ENCODE peak calls at places on chromosome 15, in eight cellular contexts. One of them, this sample, is unnamed.

GRCh38 chr15:50879016-50879415 is 29.5 kb upstream of the AP4E1 start:
- DNase-seq in heart left ventricle: no peak
- DNase-seq in HCT116: no peak
- DNase-seq in prostate gland: no peak
- DNase-seq in kidney: no peak
- DNase-seq in hepatocyte: no peak
- DNase-seq in ovary: no peak
- DNase-seq in psoas muscle: no peak
- DNase-seq in this sample: no peak

GRCh38 chr15:68767833-68768232 is 52.9 kb downstream of the ANP32A start:
- DNase-seq in heart left ventricle: no peak
- DNase-seq in HCT116: no peak
- DNase-seq in prostate gland: no peak
- DNase-seq in kidney: no peak
- DNase-seq in hepatocyte: no peak
- DNase-seq in ovary: no peak
- DNase-seq in psoas muscle: no peak
- DNase-seq in this sample: no peak

GRCh38 chr15:42447599-42447998 is 43.3 kb downstream of the ZNF106 start:
- DNase-seq in heart left ventricle: no peak
- DNase-seq in HCT116: no peak
- DNase-seq in prostate gland: no peak
- DNase-seq in kidney: no peak
- DNase-seq in hepatocyte: no peak
- DNase-seq in ovary: no peak
- DNase-seq in psoas muscle: no peak
- DNase-seq in this sample: no peak

GRCh38 chr15:51025454-51025846 is 69.3 kb downstream of the TNFAIP8L3 start:
- DNase-seq in heart left ventricle: no peak
- DNase-seq in HCT116: no peak
- DNase-seq in prostate gland: no peak
- DNase-seq in kidney: no peak
- DNase-seq in hepatocyte: no peak
- DNase-seq in ovary: no peak
- DNase-seq in psoas muscle: no peak
- DNase-seq in this sample: no peak

GRCh38 chr15:99614749-99615288 is 49.0 kb downstream of the MEF2A start:
- DNase-seq in heart left ventricle: no peak
- DNase-seq in HCT116: no peak
- DNase-seq in prostate gland: no peak
- DNase-seq in kidney: no peak
- DNase-seq in hepatocyte: no peak
- DNase-seq in ovary: no peak
- DNase-seq in psoas muscle: no peak
- DNase-seq in this sample: no peak

GRCh38 chr15:98442379-98442833 is 205.9 kb upstream of the IGF1R start:
- DNase-seq in heart left ventricle: no peak
- DNase-seq in HCT116: peak; percentile 57
- DNase-seq in prostate gland: peak; percentile 74
- DNase-seq in kidney: no peak
- DNase-seq in hepatocyte: peak; percentile 87
- DNase-seq in ovary: peak; percentile 34
- DNase-seq in psoas muscle: no peak
- DNase-seq in this sample: peak; percentile 66

GRCh38 chr15:31347067-31347975 is 20.7 kb downstream of the KLF13 start:
- DNase-seq in heart left ventricle: peak; percentile 30
- DNase-seq in HCT116: no peak
- DNase-seq in prostate gland: no peak
- DNase-seq in kidney: no peak
- DNase-seq in hepatocyte: no peak
- DNase-seq in ovary: no peak
- DNase-seq in psoas muscle: no peak
- DNase-seq in this sample: peak; percentile 45

GRCh38 chr15:61205427-61205826 is 23.7 kb downstream of the RORA start:
- DNase-seq in heart left ventricle: no peak
- DNase-seq in HCT116: no peak
- DNase-seq in prostate gland: no peak
- DNase-seq in kidney: no peak
- DNase-seq in hepatocyte: no peak
- DNase-seq in ovary: peak; percentile 21
- DNase-seq in psoas muscle: no peak
- DNase-seq in this sample: no peak

GRCh38 chr15:95469601-95470000 is 860.9 kb upstream of the NR2F2 start:
- DNase-seq in heart left ventricle: no peak
- DNase-seq in HCT116: no peak
- DNase-seq in prostate gland: no peak
- DNase-seq in kidney: no peak
- DNase-seq in hepatocyte: no peak
- DNase-seq in ovary: no peak
- DNase-seq in psoas muscle: no peak
- DNase-seq in this sample: no peak

GRCh38 chr15:89068325-89068784 is 19.9 kb upstream of the ABHD2 start:
- DNase-seq in heart left ventricle: peak; percentile 46
- DNase-seq in HCT116: no peak
- DNase-seq in prostate gland: no peak
- DNase-seq in kidney: no peak
- DNase-seq in hepatocyte: no peak
- DNase-seq in ovary: peak; percentile 54
- DNase-seq in psoas muscle: no peak
- DNase-seq in this sample: no peak

GRCh38 chr15:44275431-44275830 is 13.1 kb upstream of the GOLM2 start:
- DNase-seq in heart left ventricle: no peak
- DNase-seq in HCT116: no peak
- DNase-seq in prostate gland: no peak
- DNase-seq in kidney: no peak
- DNase-seq in hepatocyte: no peak
- DNase-seq in ovary: no peak
- DNase-seq in psoas muscle: no peak
- DNase-seq in this sample: no peak

GRCh38 chr15:84590406-84590805 is 10.4 kb upstream of the ZSCAN2 start:
- DNase-seq in heart left ventricle: no peak
- DNase-seq in HCT116: no peak
- DNase-seq in prostate gland: no peak
- DNase-seq in kidney: no peak
- DNase-seq in hepatocyte: no peak
- DNase-seq in ovary: no peak
- DNase-seq in psoas muscle: no peak
- DNase-seq in this sample: no peak

GRCh38 chr15:62879770-62880169 is 162.8 kb upstream of the TPM1 start:
- DNase-seq in heart left ventricle: no peak
- DNase-seq in HCT116: no peak
- DNase-seq in prostate gland: no peak
- DNase-seq in kidney: no peak
- DNase-seq in hepatocyte: no peak
- DNase-seq in ovary: no peak
- DNase-seq in psoas muscle: no peak
- DNase-seq in this sample: no peak

GRCh38 chr15:85579011-85579701 is 198.8 kb downstream of the AKAP13 start:
- DNase-seq in heart left ventricle: peak; percentile 49
- DNase-seq in HCT116: no peak
- DNase-seq in prostate gland: no peak
- DNase-seq in kidney: no peak
- DNase-seq in hepatocyte: peak; percentile 69
- DNase-seq in ovary: no peak
- DNase-seq in psoas muscle: no peak
- DNase-seq in this sample: no peak

GRCh38 chr15:25743160-25743908 is 119.8 kb downstream of the ATP10A start:
- DNase-seq in heart left ventricle: no peak
- DNase-seq in HCT116: no peak
- DNase-seq in prostate gland: no peak
- DNase-seq in kidney: no peak
- DNase-seq in hepatocyte: no peak
- DNase-seq in ovary: no peak
- DNase-seq in psoas muscle: no peak
- DNase-seq in this sample: no peak

DNA sequence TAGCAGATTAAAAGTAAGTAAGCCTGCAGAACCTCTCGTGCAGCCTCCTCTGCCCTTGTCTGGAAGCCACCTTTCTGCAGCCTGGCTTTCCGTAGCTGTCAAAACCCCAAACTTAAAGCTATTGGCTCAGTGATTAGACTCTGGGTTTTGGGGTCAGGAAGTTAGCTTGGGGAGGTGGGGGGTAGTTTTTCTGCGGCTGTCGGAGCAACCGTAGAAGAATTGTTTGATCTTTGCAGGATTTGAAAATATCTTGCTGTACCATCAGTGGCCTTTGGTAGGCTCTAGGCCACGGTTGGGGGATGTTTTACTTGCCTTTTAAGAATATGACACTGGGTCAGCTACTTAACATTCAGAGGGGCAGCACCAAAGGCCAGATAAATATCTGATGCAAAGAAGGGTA is 88.4 kb upstream of the RASGRP1 start:
- DNase-seq in heart left ventricle: no peak
- DNase-seq in HCT116: no peak
- DNase-seq in prostate gland: no peak
- DNase-seq in kidney: no peak
- DNase-seq in hepatocyte: no peak
- DNase-seq in ovary: no peak
- DNase-seq in psoas muscle: no peak
- DNase-seq in this sample: no peak
- H3K4me1 ChIP-seq in heart left ventricle: no peaks in the 10 kb centered on the region
- H3K4me1 ChIP-seq in HCT116: no peaks in the 10 kb centered on the region
- H3K4me1 ChIP-seq in prostate gland: no peaks in the 10 kb centered on the region
- H3K4me1 ChIP-seq in kidney: no peaks in the 10 kb centered on the region
- H3K4me1 ChIP-seq in hepatocyte: no peaks in the 10 kb centered on the region
- H3K4me1 ChIP-seq in ovary: no peaks in the 10 kb centered on the region
- H3K4me1 ChIP-seq in psoas muscle: no peaks in the 10 kb centered on the region
- H3K4me1 ChIP-seq in this sample: no peaks in the 10 kb centered on the region

GRCh38 chr15:37698679-37699078 is 235.8 kb upstream of the TMCO5A start:
- DNase-seq in heart left ventricle: no peak
- DNase-seq in HCT116: no peak
- DNase-seq in prostate gland: no peak
- DNase-seq in kidney: no peak
- DNase-seq in hepatocyte: no peak
- DNase-seq in ovary: no peak
- DNase-seq in psoas muscle: no peak
- DNase-seq in this sample: no peak
- TF ChIP-seq CTCF in heart left ventricle: no peak
- TF ChIP-seq CTCF in HCT116: no peak
- TF ChIP-seq CTCF in prostate gland: no peak
- TF ChIP-seq CTCF in kidney: no peak
- TF ChIP-seq CTCF in hepatocyte: no peak
- TF ChIP-seq CTCF in ovary: no peak
- TF ChIP-seq CTCF in psoas muscle: no peak
- TF ChIP-seq CTCF in this sample: no peak

DNA sequence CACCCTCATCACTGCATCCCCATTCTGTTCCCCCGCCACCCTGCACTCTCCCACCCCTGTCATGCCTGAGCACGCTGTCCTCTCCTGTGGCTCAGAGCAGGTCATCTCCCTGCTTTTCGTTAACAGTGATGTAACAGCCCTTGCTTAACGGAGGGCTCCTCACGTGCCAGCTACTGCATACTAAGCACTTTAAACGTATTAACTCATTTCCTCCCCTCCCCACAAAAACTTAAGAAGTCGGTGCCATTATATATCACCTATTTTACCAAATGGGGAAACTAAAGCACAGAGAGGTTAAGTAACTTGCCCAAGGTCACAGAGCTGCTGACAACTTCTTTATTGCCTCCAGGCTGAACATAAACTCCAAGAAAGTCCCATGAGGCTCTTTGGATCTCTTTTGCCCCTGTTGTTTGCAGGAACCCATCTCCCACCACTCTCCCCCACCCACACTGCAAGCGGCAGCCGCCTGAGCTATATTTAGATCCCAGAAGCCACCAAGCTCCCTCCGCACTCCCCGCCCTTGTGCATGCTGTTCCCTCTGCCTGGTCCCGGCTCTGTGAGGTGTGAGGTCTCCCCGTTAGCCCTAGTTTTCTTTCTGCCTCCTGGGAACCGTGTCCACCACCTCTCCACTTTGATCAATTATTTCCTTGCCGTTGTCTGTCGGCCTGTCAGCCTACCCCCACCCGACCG is 752 bp upstream of the CSK start:
- DNase-seq in heart left ventricle: no peak
- DNase-seq in HCT116: no peak
- DNase-seq in prostate gland: no peak
- DNase-seq in kidney: no peak
- DNase-seq in hepatocyte: no peak
- DNase-seq in ovary: no peak
- DNase-seq in psoas muscle: no peak
- DNase-seq in this sample: no peak
- H3K4me1 ChIP-seq in heart left ventricle: peaks cover 55% of the 10 kb centered on the region
- H3K4me1 ChIP-seq in HCT116: peaks cover 20% of the 10 kb centered on the region
- H3K4me1 ChIP-seq in prostate gland: peaks cover 22% of the 10 kb centered on the region
- H3K4me1 ChIP-seq in kidney: peaks cover 40% of the 10 kb centered on the region
- H3K4me1 ChIP-seq in hepatocyte: peaks cover 44% of the 10 kb centered on the region
- H3K4me1 ChIP-seq in ovary: peaks cover 14% of the 10 kb centered on the region
- H3K4me1 ChIP-seq in psoas muscle: peaks cover 42% of the 10 kb centered on the region
- H3K4me1 ChIP-seq in this sample: peaks cover 20% of the 10 kb centered on the region

GRCh38 chr15:81157195-81157938 is 23.3 kb downstream of the CFAP161 start:
- DNase-seq in heart left ventricle: no peak
- DNase-seq in HCT116: no peak
- DNase-seq in prostate gland: no peak
- DNase-seq in kidney: no peak
- DNase-seq in hepatocyte: peak; percentile 21
- DNase-seq in ovary: no peak
- DNase-seq in psoas muscle: no peak
- DNase-seq in this sample: no peak
- TF ChIP-seq CTCF in heart left ventricle: no peak
- TF ChIP-seq CTCF in HCT116: no peak
- TF ChIP-seq CTCF in prostate gland: no peak
- TF ChIP-seq CTCF in kidney: no peak
- TF ChIP-seq CTCF in hepatocyte: no peak
- TF ChIP-seq CTCF in ovary: no peak
- TF ChIP-seq CTCF in psoas muscle: no peak
- TF ChIP-seq CTCF in this sample: no peak

GRCh38 chr15:92910451-92910850 is 10.3 kb downstream of the CHD2 start:
- DNase-seq in heart left ventricle: no peak
- DNase-seq in HCT116: no peak
- DNase-seq in prostate gland: peak; percentile 1
- DNase-seq in kidney: no peak
- DNase-seq in hepatocyte: no peak
- DNase-seq in ovary: no peak
- DNase-seq in psoas muscle: no peak
- DNase-seq in this sample: no peak
- H3K4me1 ChIP-seq in heart left ventricle: peaks cover 80% of the 10 kb centered on the region
- H3K4me1 ChIP-seq in HCT116: peaks cover 90% of the 10 kb centered on the region
- H3K4me1 ChIP-seq in prostate gland: peaks cover 14% of the 10 kb centered on the region
- H3K4me1 ChIP-seq in kidney: peaks cover 62% of the 10 kb centered on the region
- H3K4me1 ChIP-seq in hepatocyte: peaks cover 65% of the 10 kb centered on the region
- H3K4me1 ChIP-seq in ovary: peaks cover 26% of the 10 kb centered on the region
- H3K4me1 ChIP-seq in psoas muscle: peaks cover 79% of the 10 kb centered on the region
- H3K4me1 ChIP-seq in this sample: peaks cover 57% of the 10 kb centered on the region

DNA sequence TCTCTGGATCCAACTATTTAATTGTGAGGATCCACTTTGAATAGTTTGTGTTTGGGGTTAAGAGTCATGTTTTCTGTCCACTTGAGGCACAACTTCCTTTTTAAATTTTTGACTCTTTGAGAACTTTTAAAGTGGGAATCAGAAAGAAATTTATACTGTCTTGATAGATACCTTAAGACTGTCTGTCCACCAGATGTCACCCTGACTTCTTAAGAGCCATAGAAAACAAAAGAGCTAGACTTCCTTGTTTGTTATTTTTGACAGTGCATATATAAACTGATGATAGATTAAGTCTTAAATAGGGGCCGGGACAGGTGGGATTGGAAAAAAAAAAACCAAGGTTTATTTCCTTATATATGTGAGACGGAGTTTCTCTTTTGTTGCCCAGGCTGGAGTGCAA is 52.1 kb upstream of the WDR72 start:
- DNase-seq in heart left ventricle: no peak
- DNase-seq in HCT116: peak; percentile 7
- DNase-seq in prostate gland: no peak
- DNase-seq in kidney: no peak
- DNase-seq in hepatocyte: peak; percentile 53
- DNase-seq in ovary: no peak
- DNase-seq in psoas muscle: no peak
- DNase-seq in this sample: no peak
- TF ChIP-seq CTCF in heart left ventricle: peak; percentile 29
- TF ChIP-seq CTCF in HCT116: peak; percentile 28
- TF ChIP-seq CTCF in prostate gland: no peak
- TF ChIP-seq CTCF in kidney: peak; percentile 31
- TF ChIP-seq CTCF in hepatocyte: peak; percentile 65
- TF ChIP-seq CTCF in ovary: no peak
- TF ChIP-seq CTCF in psoas muscle: no peak
- TF ChIP-seq CTCF in this sample: no peak

GRCh38 chr15:66044837-66045236 is 175.5 kb downstream of the RAB11A start:
- DNase-seq in heart left ventricle: no peak
- DNase-seq in HCT116: no peak
- DNase-seq in prostate gland: no peak
- DNase-seq in kidney: no peak
- DNase-seq in hepatocyte: no peak
- DNase-seq in ovary: no peak
- DNase-seq in psoas muscle: no peak
- DNase-seq in this sample: no peak
- H3K4me1 ChIP-seq in heart left ventricle: no peaks in the 10 kb centered on the region
- H3K4me1 ChIP-seq in HCT116: no peaks in the 10 kb centered on the region
- H3K4me1 ChIP-seq in prostate gland: no peaks in the 10 kb centered on the region
- H3K4me1 ChIP-seq in kidney: no peaks in the 10 kb centered on the region
- H3K4me1 ChIP-seq in hepatocyte: peaks cover 10% of the 10 kb centered on the region
- H3K4me1 ChIP-seq in ovary: no peaks in the 10 kb centered on the region
- H3K4me1 ChIP-seq in psoas muscle: peaks cover 6% of the 10 kb centered on the region
- H3K4me1 ChIP-seq in this sample: no peaks in the 10 kb centered on the region